ENCODE peak calls at places on chromosome 15, in five cellular contexts. Z is CD8-positive, alpha-beta T cell; B is right lobe of liver; W is MCF 10A; R is AG04449. I is an unnamed sample.

GRCh38 chr15:94579261-94579660 is 347.9 kb downstream of the MCTP2 start:
- DNase-seq in Z (no peak), B (no peak), W (no peak), R (no peak), I (no peak)

GRCh38 chr15:66508293-66508883 is 3.3 kb downstream of the ZWILCH start:
- DNase-seq in Z (no peak), B (no peak), W (no peak), R (no peak), I (no peak)

GRCh38 chr15:80445300-80446041 is 41.3 kb downstream of the ARNT2 start:
- DNase-seq in Z (no peak), B (no peak), W (no peak), R (no peak), I (no peak)

GRCh38 chr15:73375755-73376305 is 7.1 kb upstream of the HCN4 start:
- DNase-seq in Z (no peak), B (no peak), W (no peak), R (no peak), I (no peak)

GRCh38 chr15:77702211-77702957 is 69.7 kb upstream of the LINGO1 start:
- DNase-seq in Z (no peak), B (no peak), W (peak), R (no peak), I (no peak)

GRCh38 chr15:62257991-62258390 is 92.9 kb upstream of the C2CD4B start:
- DNase-seq in Z (no peak), B (no peak), W (no peak), R (no peak), I (no peak)

GRCh38 chr15:34721802-34722795 is 32.7 kb downstream of the GJD2 start:
- DNase-seq in Z (no peak), B (peak), W (peak), R (no peak), I (no peak)

GRCh38 chr15:69468241-69469121 is 15.9 kb downstream of the RPLP1 start:
- DNase-seq in Z (peak), B (no peak), W (peak), R (no peak), I (peak)

GRCh38 chr15:84859143-84859542 is 25.3 kb upstream of the SLC28A1 start:
- DNase-seq in Z (no peak), B (no peak), W (peak), R (no peak), I (no peak)

GRCh38 chr15:66774001-66774814 is 72.2 kb downstream of the SMAD6 start:
- DNase-seq in Z (peak), B (peak), W (peak), R (no peak), I (peak)

GRCh38 chr15:70494861-70495571 is 268.3 kb downstream of the UACA start:
- DNase-seq in Z (no peak), B (no peak), W (peak), R (peak), I (no peak)

GRCh38 chr15:28945626-28946215 is 59.9 kb downstream of the APBA2 start:
- DNase-seq in Z (no peak), B (peak), W (no peak), R (no peak), I (no peak)

GRCh38 chr15:99140590-99140989 is 35.7 kb downstream of the SYNM start:
- DNase-seq in Z (no peak), B (no peak), W (no peak), R (no peak), I (no peak)

GRCh38 chr15:23578521-23579150 is 13.2 kb downstream of the MKRN3 start:
- DNase-seq in Z (no peak), B (no peak), W (no peak), R (no peak), I (no peak)

GRCh38 chr15:25422021-25422420 is 16.8 kb downstream of the UBE3A start:
- DNase-seq in Z (no peak), B (no peak), W (no peak), R (no peak), I (no peak)

GRCh38 chr15:23467110-23467600 is 20.1 kb upstream of the GOLGA6L2 start:
- DNase-seq in Z (no peak), B (no peak), W (peak), R (no peak), I (no peak)

GRCh38 chr15:44010114-44010513 is 183.3 kb downstream of the WDR76 start:
- DNase-seq in Z (no peak), B (no peak), W (no peak), R (no peak), I (no peak)

GRCh38 chr15:38975282-38975990 is 410.8 kb upstream of the RASGRP1 start:
- DNase-seq in Z (no peak), B (no peak), W (no peak), R (no peak), I (no peak)

GRCh38 chr15:22887157-22887951 is 48.9 kb downstream of the NIPA2 start:
- DNase-seq in Z (no peak), B (no peak), W (peak), R (peak), I (no peak)

GRCh38 chr15:57505949-57506391 is 85.7 kb upstream of the MYZAP start:
- DNase-seq in Z (no peak), B (no peak), W (no peak), R (no peak), I (no peak)

GRCh38 chr15:28975766-28976179 is 90.0 kb downstream of the APBA2 start:
- DNase-seq in Z (peak), B (no peak), W (peak), R (no peak), I (peak)

GRCh38 chr15:29554531-29554930 is 267.7 kb downstream of the TJP1 start:
- DNase-seq in Z (no peak), B (no peak), W (no peak), R (no peak), I (no peak)

GRCh38 chr15:66701422-66702034 is 508 bp upstream of the SMAD6 start:
- DNase-seq in Z (peak), B (peak), W (peak), R (no peak), I (no peak)

GRCh38 chr15:40844543-40844981 is 714 bp downstream of the SPINT1 start:
- DNase-seq in Z (peak), B (no peak), W (peak), R (no peak), I (peak)

GRCh38 chr15:97030251-97030650 is 699.8 kb downstream of the NR2F2 start:
- DNase-seq in Z (no peak), B (no peak), W (no peak), R (no peak), I (no peak)
- TF ChIP-seq CTCF in Z (no peak), B (no peak), W (no peak), R (no peak), I (no peak)

DNA sequence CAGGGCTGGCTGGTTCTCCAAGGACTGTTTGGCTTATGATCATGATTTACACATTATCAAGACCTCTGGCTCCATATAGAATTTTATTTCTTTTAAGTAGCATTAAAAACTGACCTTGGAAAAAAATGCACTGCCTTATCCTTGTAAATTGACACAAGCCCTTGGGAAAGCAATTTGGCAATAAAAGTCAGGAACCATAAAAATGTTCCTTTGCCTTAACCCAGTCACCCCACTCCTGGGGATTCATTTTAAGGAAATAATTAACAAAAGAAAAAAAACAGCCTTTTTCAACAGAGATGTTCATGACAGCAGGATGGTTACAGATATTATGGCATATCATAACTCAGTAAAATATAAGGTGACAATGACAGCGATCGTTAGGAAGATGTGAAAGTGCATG is 51.6 kb upstream of the NR2E3 start:
- DNase-seq in Z (no peak), B (no peak), W (no peak), R (no peak), I (no peak)
- TF ChIP-seq CTCF in Z (no peak), B (no peak), W (no peak), R (no peak), I (no peak)

GRCh38 chr15:37764733-37765191 is 169.7 kb upstream of the TMCO5A start:
- DNase-seq in Z (peak), B (peak), W (peak), R (no peak), I (no peak)
- TF ChIP-seq CTCF in Z (peak), B (peak), W (peak), R (peak), I (peak)

GRCh38 chr15:63503739-63504246 is 600 bp upstream of the USP3 start:
- DNase-seq in Z (peak), B (peak), W (peak), R (no peak), I (peak)

GRCh38 chr15:63506537-63507035 is 2.2 kb downstream of the USP3 start:
- DNase-seq in Z (no peak), B (no peak), W (peak), R (no peak), I (no peak)

GRCh38 chr15:63504247-63504978 is at the start of gene USP3:
- DNase-seq in Z (peak), B (peak), W (peak), R (peak), I (peak)

GRCh38 chr15:63505842-63506222 is 1.4 kb downstream of the USP3 start:
- DNase-seq in Z (no peak), B (no peak), W (no peak), R (no peak), I (no peak)

DNA sequence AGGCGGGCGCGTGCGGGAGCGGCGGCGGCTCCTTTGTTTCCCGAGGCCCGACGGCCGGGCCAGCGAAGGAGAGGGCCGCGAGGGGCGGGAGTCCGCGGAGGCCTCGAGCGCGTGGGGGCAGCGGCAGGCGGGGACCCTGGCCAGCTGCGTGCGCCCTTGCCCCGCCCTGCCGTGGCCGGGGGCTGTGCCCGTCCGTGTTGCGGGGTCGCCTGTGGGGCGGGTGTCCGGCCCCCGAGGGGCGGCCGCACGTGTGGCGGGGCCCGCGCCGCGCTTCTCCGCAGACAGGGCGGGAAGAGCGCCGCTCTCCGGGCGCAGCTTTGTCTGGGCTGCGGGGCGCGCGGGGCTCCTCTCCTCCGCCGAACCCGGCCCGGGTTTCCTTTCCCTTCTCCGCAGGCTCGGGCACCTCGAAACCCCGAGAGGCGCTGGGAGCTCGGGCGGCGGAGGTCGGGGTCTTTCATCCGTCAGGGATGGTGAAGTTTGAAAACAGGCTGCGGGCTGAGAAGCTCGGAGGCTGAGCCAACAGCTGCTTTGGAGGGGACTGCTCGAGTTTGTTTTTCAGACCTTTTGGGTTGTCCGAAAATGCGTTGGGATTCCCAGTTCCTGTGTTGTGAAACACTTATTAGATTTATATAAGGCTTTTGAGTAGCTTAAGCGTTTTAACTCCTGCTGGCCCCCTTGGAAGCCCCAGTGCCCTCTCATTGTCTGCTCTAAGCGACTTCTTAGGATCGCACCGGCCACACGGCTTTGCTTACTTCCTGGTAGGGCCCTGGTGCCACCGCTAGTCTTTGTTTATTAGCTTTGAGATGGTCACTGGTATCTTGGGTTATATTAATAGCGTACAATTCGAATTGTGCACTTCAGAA is 817 bp downstream of the USP3 start:
- DNase-seq in Z (peak), B (peak), W (peak), R (no peak), I (no peak)
- TF ChIP-seq CTCF in Z (no peak), B (peak), W (no peak), R (peak), I (peak)

GRCh38 chr15:41881925-41882688 is 11.7 kb downstream of the SPTBN5 start:
- DNase-seq in Z (no peak), B (no peak), W (no peak), R (no peak), I (no peak)
- TF ChIP-seq CTCF in Z (no peak), B (no peak), W (no peak), R (no peak), I (no peak)

GRCh38 chr15:50686468-50687301 is at the start of gene TRPM7:
- DNase-seq in Z (peak), B (peak), W (peak), R (no peak), I (peak)
- TF ChIP-seq CTCF in Z (no peak), B (no peak), W (no peak), R (peak), I (no peak)

DNA sequence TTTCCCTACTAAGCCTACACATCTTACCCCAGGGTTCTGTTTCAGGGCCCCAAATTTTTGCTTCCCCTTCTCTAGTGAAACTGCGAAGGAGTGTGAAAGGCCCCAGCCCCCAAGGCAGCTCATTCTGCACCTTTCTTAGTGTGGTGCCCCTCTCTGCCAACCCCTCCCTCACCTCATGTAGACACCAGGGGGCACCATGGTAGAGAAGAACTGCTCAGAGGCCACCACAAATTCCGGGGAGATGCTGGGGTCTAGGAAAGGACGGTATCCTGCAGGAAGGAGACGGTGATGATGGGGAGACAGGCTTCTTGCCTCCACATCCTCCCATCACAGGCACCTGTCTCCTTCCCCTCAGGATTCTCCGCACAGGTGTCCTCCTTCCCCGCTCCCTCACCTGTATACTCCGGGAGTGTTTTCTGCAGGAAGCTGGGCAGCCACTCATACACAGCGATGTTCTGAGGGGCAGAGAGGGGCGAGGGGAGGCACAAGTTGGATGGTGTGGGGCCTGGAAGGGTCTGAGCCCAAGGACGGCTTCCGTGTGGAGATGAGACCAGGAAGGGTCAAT is 3.6 kb downstream of the DUOX2 start:
- DNase-seq in Z (no peak), B (no peak), W (no peak), R (no peak), I (no peak)
- TF ChIP-seq CTCF in Z (no peak), B (no peak), W (no peak), R (no peak), I (no peak)

GRCh38 chr15:95850837-95851236 is 479.7 kb upstream of the NR2F2 start:
- DNase-seq in Z (no peak), B (no peak), W (no peak), R (no peak), I (no peak)
- TF ChIP-seq CTCF in Z (no peak), B (no peak), W (no peak), R (no peak), I (no peak)

GRCh38 chr15:100560323-100560722 is 31.6 kb upstream of the CERS3 start:
- DNase-seq in Z (no peak), B (no peak), W (no peak), R (no peak), I (no peak)
- TF ChIP-seq CTCF in Z (no peak), B (no peak), W (no peak), R (no peak), I (no peak)

DNA sequence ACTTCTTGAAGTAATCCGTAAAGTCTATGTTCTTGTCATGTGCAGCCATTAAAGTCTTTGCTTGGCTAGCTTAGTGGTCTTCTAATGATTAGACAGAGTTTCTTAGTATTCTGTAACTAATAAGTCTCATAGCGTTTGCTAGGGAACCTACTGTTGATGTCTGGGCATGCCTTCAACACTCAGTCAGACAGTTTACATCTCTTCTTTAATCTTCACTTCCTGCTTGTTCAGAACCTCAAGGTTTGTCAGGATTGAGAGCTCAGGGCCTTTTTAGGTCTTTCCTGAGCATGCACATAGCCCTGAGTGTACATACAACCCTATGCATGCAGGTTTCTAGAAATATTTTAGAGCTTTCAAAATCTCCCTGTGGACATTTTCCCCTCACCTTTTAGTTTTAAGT is 426.3 kb downstream of the AGBL1 start:
- DNase-seq in Z (no peak), B (no peak), W (no peak), R (no peak), I (no peak)
- TF ChIP-seq CTCF in Z (no peak), B (no peak), W (no peak), R (no peak), I (no peak)